ENCODE peak calls at places on chromosomes 3 and 15, in seven cellular contexts. One of them, this sample, is unnamed. For H3K27me3, the result is how much of the 10 kb centered on the place peaks cover.

GRCh38 chr3:142963266-142964149 is at the start of gene PAQR9:
- DNase-seq in CD8-positive, alpha-beta T cell: no peak
- DNase-seq in GM23248: peak
- DNase-seq in brain microvascular endothelial cell: no peak
- DNase-seq in cardiac muscle cell: peak
- DNase-seq in neural progenitor cell: peak
- DNase-seq in K562: peak
- DNase-seq in this sample: peak

GRCh38 chr3:138941259-138941885 is 5.6 kb downstream of the FOXL2 start:
- DNase-seq in GM23248: peak
- DNase-seq in brain microvascular endothelial cell: no peak
- DNase-seq in CD8-positive, alpha-beta T cell: no peak
- DNase-seq in K562: peak
- DNase-seq in neural progenitor cell: peak
- DNase-seq in cardiac muscle cell: peak
- DNase-seq in this sample: peak

GRCh38 chr3:169812124-169812843 is 386 bp upstream of the LRRIQ4 start:
- DNase-seq in neural progenitor cell: peak
- DNase-seq in K562: no peak
- DNase-seq in GM23248: peak
- DNase-seq in cardiac muscle cell: peak
- DNase-seq in CD8-positive, alpha-beta T cell: peak
- DNase-seq in brain microvascular endothelial cell: peak
- DNase-seq in this sample: peak

GRCh38 chr3:112775011-112775742 is 71.5 kb downstream of the CD200R1L start:
- DNase-seq in neural progenitor cell: no peak
- DNase-seq in cardiac muscle cell: peak
- DNase-seq in GM23248: peak
- DNase-seq in CD8-positive, alpha-beta T cell: no peak
- DNase-seq in brain microvascular endothelial cell: peak
- DNase-seq in K562: no peak
- DNase-seq in this sample: no peak

GRCh38 chr3:111669926-111670630 is 74.9 kb upstream of the ZBED2 start:
- DNase-seq in cardiac muscle cell: peak
- DNase-seq in CD8-positive, alpha-beta T cell: no peak
- DNase-seq in neural progenitor cell: no peak
- DNase-seq in K562: no peak
- DNase-seq in brain microvascular endothelial cell: peak
- DNase-seq in GM23248: peak
- DNase-seq in this sample: no peak

GRCh38 chr3:142987080-142987700 is 14.2 kb upstream of the U2SURP start:
- DNase-seq in cardiac muscle cell: peak
- DNase-seq in brain microvascular endothelial cell: peak
- DNase-seq in GM23248: peak
- DNase-seq in neural progenitor cell: peak
- DNase-seq in CD8-positive, alpha-beta T cell: no peak
- DNase-seq in K562: no peak
- DNase-seq in this sample: no peak

GRCh38 chr3:37458162-37458895 is 283.9 kb upstream of the LRRFIP2 start:
- DNase-seq in brain microvascular endothelial cell: no peak
- DNase-seq in K562: no peak
- DNase-seq in neural progenitor cell: peak
- DNase-seq in CD8-positive, alpha-beta T cell: no peak
- DNase-seq in GM23248: no peak
- DNase-seq in cardiac muscle cell: peak
- DNase-seq in this sample: peak

GRCh38 chr3:179716811-179717210 is 64.0 kb downstream of the USP13 start:
- DNase-seq in K562: no peak
- DNase-seq in GM23248: peak
- DNase-seq in neural progenitor cell: no peak
- DNase-seq in cardiac muscle cell: peak
- DNase-seq in CD8-positive, alpha-beta T cell: no peak
- DNase-seq in brain microvascular endothelial cell: peak
- DNase-seq in this sample: no peak

GRCh38 chr15:58724471-58724870 is 25.0 kb downstream of the ADAM10 start:
- DNase-seq in CD8-positive, alpha-beta T cell: no peak
- DNase-seq in GM23248: peak
- DNase-seq in K562: no peak
- DNase-seq in cardiac muscle cell: peak
- DNase-seq in neural progenitor cell: no peak
- DNase-seq in brain microvascular endothelial cell: peak
- DNase-seq in this sample: no peak

GRCh38 chr3:64264491-64265109 is 39.3 kb upstream of the PRICKLE2 start:
- DNase-seq in neural progenitor cell: no peak
- DNase-seq in K562: no peak
- DNase-seq in brain microvascular endothelial cell: peak
- DNase-seq in CD8-positive, alpha-beta T cell: no peak
- DNase-seq in GM23248: peak
- DNase-seq in cardiac muscle cell: peak
- DNase-seq in this sample: no peak
- H3K4me3 ChIP-seq in neural progenitor cell: no peak
- H3K4me3 ChIP-seq in K562: no peak
- H3K4me3 ChIP-seq in brain microvascular endothelial cell: no peak
- H3K4me3 ChIP-seq in CD8-positive, alpha-beta T cell: no peak
- H3K4me3 ChIP-seq in GM23248: peak
- H3K4me3 ChIP-seq in cardiac muscle cell: no peak
- H3K4me3 ChIP-seq in this sample: no peak

GRCh38 chr3:57157666-57158065 is 7.5 kb downstream of the IL17RD start:
- DNase-seq in brain microvascular endothelial cell: no peak
- DNase-seq in cardiac muscle cell: no peak
- DNase-seq in GM23248: no peak
- DNase-seq in K562: no peak
- DNase-seq in CD8-positive, alpha-beta T cell: no peak
- DNase-seq in neural progenitor cell: no peak
- DNase-seq in this sample: no peak
- H3K27me3 ChIP-seq in brain microvascular endothelial cell: under half
- H3K27me3 ChIP-seq in cardiac muscle cell: under half
- H3K27me3 ChIP-seq in GM23248: under half
- H3K27me3 ChIP-seq in K562: under half
- H3K27me3 ChIP-seq in CD8-positive, alpha-beta T cell: under half
- H3K27me3 ChIP-seq in neural progenitor cell: half or more
- H3K27me3 ChIP-seq in this sample: under half

DNA sequence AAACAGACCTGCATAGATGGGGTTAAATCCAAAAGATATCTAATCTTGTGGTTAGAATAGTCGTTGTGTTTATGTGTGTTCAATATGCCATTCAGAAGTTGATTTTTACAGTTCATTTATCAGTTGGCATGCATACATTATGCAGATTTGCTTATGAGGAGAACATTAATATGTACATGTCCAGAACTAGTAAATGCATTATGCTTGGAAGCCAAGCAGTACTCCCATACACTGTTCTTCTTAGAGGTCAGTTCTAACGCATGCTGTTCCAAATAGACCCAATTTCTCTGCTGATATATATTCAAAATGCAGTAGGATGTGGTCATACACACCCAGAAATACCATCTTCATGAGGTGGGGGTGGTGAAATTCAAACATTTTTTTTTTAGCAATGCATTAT is 955 bp downstream of the FGF12 start:
- DNase-seq in neural progenitor cell: no peak
- DNase-seq in cardiac muscle cell: no peak
- DNase-seq in GM23248: no peak
- DNase-seq in CD8-positive, alpha-beta T cell: no peak
- DNase-seq in brain microvascular endothelial cell: no peak
- DNase-seq in K562: no peak
- DNase-seq in this sample: no peak
- H3K4me3 ChIP-seq in neural progenitor cell: no peak
- H3K4me3 ChIP-seq in cardiac muscle cell: no peak
- H3K4me3 ChIP-seq in GM23248: no peak
- H3K4me3 ChIP-seq in CD8-positive, alpha-beta T cell: no peak
- H3K4me3 ChIP-seq in brain microvascular endothelial cell: no peak
- H3K4me3 ChIP-seq in K562: no peak
- H3K4me3 ChIP-seq in this sample: no peak

DNA sequence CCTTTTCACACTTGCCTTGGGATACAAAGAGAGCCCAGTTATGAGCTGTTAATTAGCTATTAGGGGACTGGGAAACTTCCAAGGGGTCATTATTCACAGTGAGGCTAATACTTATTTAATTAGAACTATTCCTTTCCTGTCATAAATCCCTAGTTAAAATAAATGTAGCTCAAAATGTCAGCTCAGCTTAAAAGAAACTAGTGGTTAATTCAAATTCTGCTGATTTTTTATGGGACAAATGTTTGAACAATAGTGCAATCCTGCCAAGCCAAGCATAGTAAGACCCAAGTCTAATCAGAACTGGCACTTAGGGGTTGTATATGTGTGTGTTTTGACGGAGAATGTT is 104.5 kb upstream of the RASGRP1 start:
- DNase-seq in CD8-positive, alpha-beta T cell: no peak
- DNase-seq in K562: no peak
- DNase-seq in cardiac muscle cell: no peak
- DNase-seq in GM23248: no peak
- DNase-seq in neural progenitor cell: no peak
- DNase-seq in brain microvascular endothelial cell: no peak
- DNase-seq in this sample: no peak
- H3K27me3 ChIP-seq in CD8-positive, alpha-beta T cell: under half
- H3K27me3 ChIP-seq in K562: under half
- H3K27me3 ChIP-seq in cardiac muscle cell: under half
- H3K27me3 ChIP-seq in GM23248: under half
- H3K27me3 ChIP-seq in neural progenitor cell: under half
- H3K27me3 ChIP-seq in brain microvascular endothelial cell: under half
- H3K27me3 ChIP-seq in this sample: under half

GRCh38 chr3:128488995-128489859 is 3.8 kb downstream of the GATA2 start:
- DNase-seq in cardiac muscle cell: peak
- DNase-seq in neural progenitor cell: peak
- DNase-seq in CD8-positive, alpha-beta T cell: no peak
- DNase-seq in K562: peak
- DNase-seq in brain microvascular endothelial cell: no peak
- DNase-seq in GM23248: peak
- DNase-seq in this sample: peak

GRCh38 chr3:128488636-128488994 is 4.4 kb downstream of the GATA2 start:
- DNase-seq in K562: peak
- DNase-seq in GM23248: peak
- DNase-seq in CD8-positive, alpha-beta T cell: no peak
- DNase-seq in cardiac muscle cell: peak
- DNase-seq in brain microvascular endothelial cell: no peak
- DNase-seq in neural progenitor cell: no peak
- DNase-seq in this sample: no peak

GRCh38 chr3:128487538-128487812 is 5.5 kb downstream of the GATA2 start:
- DNase-seq in GM23248: no peak
- DNase-seq in brain microvascular endothelial cell: no peak
- DNase-seq in cardiac muscle cell: no peak
- DNase-seq in neural progenitor cell: no peak
- DNase-seq in CD8-positive, alpha-beta T cell: no peak
- DNase-seq in K562: no peak
- DNase-seq in this sample: no peak

GRCh38 chr3:128486692-128487537 is 6.1 kb downstream of the GATA2 start:
- DNase-seq in K562: peak
- DNase-seq in cardiac muscle cell: peak
- DNase-seq in GM23248: peak
- DNase-seq in neural progenitor cell: peak
- DNase-seq in CD8-positive, alpha-beta T cell: no peak
- DNase-seq in brain microvascular endothelial cell: no peak
- DNase-seq in this sample: peak

DNA sequence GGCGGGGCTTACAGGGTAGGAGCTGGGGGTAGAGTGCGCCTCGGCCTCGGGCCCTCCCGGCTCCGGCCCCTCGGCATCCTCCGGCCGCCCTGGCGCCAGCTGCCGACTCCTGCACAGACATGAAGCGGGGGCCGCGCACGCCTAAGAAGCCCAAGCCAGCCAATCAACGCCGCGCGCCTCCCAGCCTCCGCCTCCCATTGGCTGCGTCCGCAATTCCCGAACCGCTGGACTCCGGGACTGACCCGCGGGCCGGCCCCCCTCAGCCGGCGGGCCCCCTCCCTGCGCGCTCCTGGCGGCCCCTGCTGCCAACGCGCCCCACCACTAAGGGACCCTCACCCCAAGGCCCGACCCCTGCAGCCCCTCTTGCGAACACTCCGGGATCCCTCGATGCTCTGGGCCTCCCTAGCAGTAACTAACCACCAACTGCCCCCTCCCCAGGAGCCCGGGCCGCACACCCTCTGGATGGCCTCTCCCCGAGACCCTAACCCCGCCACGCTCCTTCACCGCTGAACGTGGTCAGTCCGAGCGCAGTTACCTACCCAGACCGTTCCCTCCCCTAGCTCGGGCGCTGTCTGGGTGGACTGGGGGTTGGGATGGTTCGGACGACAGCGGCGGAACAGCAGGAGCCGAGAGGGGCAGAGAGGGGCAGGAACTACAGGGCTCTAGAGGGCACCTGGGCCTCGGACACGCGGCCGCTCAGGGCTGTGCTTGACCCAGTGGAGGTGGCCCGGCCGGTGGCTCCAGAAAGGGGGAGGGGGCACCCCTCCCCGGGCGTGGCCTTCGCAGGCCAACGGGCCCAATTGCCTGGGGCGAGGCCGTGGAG is 5.0 kb downstream of the GATA2 start:
- DNase-seq in neural progenitor cell: peak
- DNase-seq in brain microvascular endothelial cell: peak
- DNase-seq in cardiac muscle cell: peak
- DNase-seq in CD8-positive, alpha-beta T cell: no peak
- DNase-seq in K562: peak
- DNase-seq in GM23248: peak
- DNase-seq in this sample: peak
- H3K4me3 ChIP-seq in neural progenitor cell: peak
- H3K4me3 ChIP-seq in brain microvascular endothelial cell: peak
- H3K4me3 ChIP-seq in cardiac muscle cell: peak
- H3K4me3 ChIP-seq in CD8-positive, alpha-beta T cell: peak
- H3K4me3 ChIP-seq in K562: peak
- H3K4me3 ChIP-seq in GM23248: peak
- H3K4me3 ChIP-seq in this sample: peak

GRCh38 chr3:181717505-181717904 is 5.8 kb downstream of the SOX2 start:
- DNase-seq in neural progenitor cell: no peak
- DNase-seq in brain microvascular endothelial cell: no peak
- DNase-seq in cardiac muscle cell: no peak
- DNase-seq in CD8-positive, alpha-beta T cell: no peak
- DNase-seq in K562: no peak
- DNase-seq in GM23248: no peak
- DNase-seq in this sample: peak

GRCh38 chr3:181719298-181719859 is 7.7 kb downstream of the SOX2 start:
- DNase-seq in cardiac muscle cell: no peak
- DNase-seq in GM23248: no peak
- DNase-seq in CD8-positive, alpha-beta T cell: no peak
- DNase-seq in brain microvascular endothelial cell: no peak
- DNase-seq in neural progenitor cell: no peak
- DNase-seq in K562: no peak
- DNase-seq in this sample: peak

GRCh38 chr3:181720281-181720680 is 8.6 kb downstream of the SOX2 start:
- DNase-seq in K562: peak
- DNase-seq in brain microvascular endothelial cell: no peak
- DNase-seq in neural progenitor cell: no peak
- DNase-seq in cardiac muscle cell: no peak
- DNase-seq in CD8-positive, alpha-beta T cell: no peak
- DNase-seq in GM23248: no peak
- DNase-seq in this sample: peak

GRCh38 chr3:181716916-181717315 is 5.2 kb downstream of the SOX2 start:
- DNase-seq in brain microvascular endothelial cell: no peak
- DNase-seq in K562: no peak
- DNase-seq in neural progenitor cell: no peak
- DNase-seq in CD8-positive, alpha-beta T cell: no peak
- DNase-seq in cardiac muscle cell: no peak
- DNase-seq in GM23248: no peak
- DNase-seq in this sample: peak

GRCh38 chr3:181718416-181718815 is 6.7 kb downstream of the SOX2 start:
- DNase-seq in cardiac muscle cell: no peak
- DNase-seq in K562: no peak
- DNase-seq in neural progenitor cell: no peak
- DNase-seq in GM23248: no peak
- DNase-seq in brain microvascular endothelial cell: no peak
- DNase-seq in CD8-positive, alpha-beta T cell: no peak
- DNase-seq in this sample: peak
- H3K27me3 ChIP-seq in cardiac muscle cell: half or more
- H3K27me3 ChIP-seq in K562: under half
- H3K27me3 ChIP-seq in neural progenitor cell: under half
- H3K27me3 ChIP-seq in GM23248: half or more
- H3K27me3 ChIP-seq in brain microvascular endothelial cell: half or more
- H3K27me3 ChIP-seq in CD8-positive, alpha-beta T cell: half or more
- H3K27me3 ChIP-seq in this sample: under half